ENCODE peak calls at places on chromosomes 2 and 18, in nine cellular contexts. One of them, this sample, is unnamed.

GRCh38 chr2:218878941-218879761 is 1.5 kb upstream of the WNT10A start:
- DNase-seq in psoas muscle: peak; percentile 33
- DNase-seq in SK-N-SH: peak; percentile 78
- DNase-seq in endothelial cell of umbilical vein: no peak
- DNase-seq in right cardiac atrium: no peak
- DNase-seq in HepG2: no peak
- DNase-seq in aorta: peak; percentile 56
- DNase-seq in A549: no peak
- DNase-seq in SJSA1: no peak
- DNase-seq in this sample: no peak

GRCh38 chr2:46337208-46337994 is 40.2 kb downstream of the EPAS1 start:
- DNase-seq in HepG2: no peak
- DNase-seq in right cardiac atrium: peak; percentile 37
- DNase-seq in psoas muscle: no peak
- DNase-seq in A549: no peak
- DNase-seq in SK-N-SH: no peak
- DNase-seq in aorta: no peak
- DNase-seq in endothelial cell of umbilical vein: no peak
- DNase-seq in SJSA1: no peak
- DNase-seq in this sample: no peak

GRCh38 chr2:160194946-160195345 is 5.1 kb downstream of the ITGB6 start:
- DNase-seq in endothelial cell of umbilical vein: no peak
- DNase-seq in SK-N-SH: no peak
- DNase-seq in SJSA1: no peak
- DNase-seq in right cardiac atrium: no peak
- DNase-seq in HepG2: no peak
- DNase-seq in aorta: no peak
- DNase-seq in A549: no peak
- DNase-seq in psoas muscle: no peak
- DNase-seq in this sample: no peak

GRCh38 chr2:39755466-39755865 is 23.6 kb downstream of the THUMPD2 start:
- DNase-seq in endothelial cell of umbilical vein: no peak
- DNase-seq in right cardiac atrium: no peak
- DNase-seq in A549: no peak
- DNase-seq in SJSA1: no peak
- DNase-seq in psoas muscle: no peak
- DNase-seq in aorta: no peak
- DNase-seq in SK-N-SH: no peak
- DNase-seq in HepG2: no peak
- DNase-seq in this sample: no peak

GRCh38 chr2:525611-526010 is 151.6 kb downstream of the TMEM18 start:
- DNase-seq in endothelial cell of umbilical vein: no peak
- DNase-seq in SJSA1: no peak
- DNase-seq in aorta: no peak
- DNase-seq in A549: no peak
- DNase-seq in HepG2: no peak
- DNase-seq in right cardiac atrium: no peak
- DNase-seq in SK-N-SH: no peak
- DNase-seq in psoas muscle: no peak
- DNase-seq in this sample: no peak

GRCh38 chr2:166375205-166375735 is 474 bp downstream of the SCN9A start:
- DNase-seq in SJSA1: no peak
- DNase-seq in right cardiac atrium: no peak
- DNase-seq in A549: no peak
- DNase-seq in HepG2: peak; percentile 43
- DNase-seq in endothelial cell of umbilical vein: peak; percentile 27
- DNase-seq in psoas muscle: no peak
- DNase-seq in SK-N-SH: peak; percentile 42
- DNase-seq in aorta: no peak
- DNase-seq in this sample: peak; percentile 47

GRCh38 chr2:55111230-55111569 is 60.9 kb upstream of the RTN4 start:
- DNase-seq in right cardiac atrium: no peak
- DNase-seq in psoas muscle: no peak
- DNase-seq in HepG2: no peak
- DNase-seq in endothelial cell of umbilical vein: no peak
- DNase-seq in SJSA1: no peak
- DNase-seq in aorta: no peak
- DNase-seq in SK-N-SH: no peak
- DNase-seq in A549: no peak
- DNase-seq in this sample: no peak

GRCh38 chr2:234098675-234099195 is 48.2 kb downstream of the SPP2 start:
- DNase-seq in right cardiac atrium: no peak
- DNase-seq in SJSA1: no peak
- DNase-seq in SK-N-SH: no peak
- DNase-seq in HepG2: no peak
- DNase-seq in endothelial cell of umbilical vein: no peak
- DNase-seq in A549: no peak
- DNase-seq in psoas muscle: no peak
- DNase-seq in aorta: no peak
- DNase-seq in this sample: no peak

GRCh38 chr2:57333221-57333620 is 713.4 kb upstream of the VRK2 start:
- DNase-seq in aorta: no peak
- DNase-seq in endothelial cell of umbilical vein: no peak
- DNase-seq in right cardiac atrium: no peak
- DNase-seq in A549: no peak
- DNase-seq in SJSA1: no peak
- DNase-seq in psoas muscle: no peak
- DNase-seq in SK-N-SH: no peak
- DNase-seq in HepG2: no peak
- DNase-seq in this sample: no peak

GRCh38 chr2:176178271-176178806 is 10.1 kb upstream of the HOXD1 start:
- DNase-seq in psoas muscle: no peak
- DNase-seq in A549: no peak
- DNase-seq in endothelial cell of umbilical vein: no peak
- DNase-seq in right cardiac atrium: no peak
- DNase-seq in SJSA1: no peak
- DNase-seq in SK-N-SH: no peak
- DNase-seq in aorta: no peak
- DNase-seq in HepG2: no peak
- DNase-seq in this sample: no peak

GRCh38 chr2:218710334-218710686 is 325 bp upstream of the TTLL4 start:
- DNase-seq in SK-N-SH: no peak
- DNase-seq in aorta: no peak
- DNase-seq in psoas muscle: no peak
- DNase-seq in SJSA1: no peak
- DNase-seq in right cardiac atrium: no peak
- DNase-seq in HepG2: no peak
- DNase-seq in A549: no peak
- DNase-seq in endothelial cell of umbilical vein: no peak
- DNase-seq in this sample: no peak

GRCh38 chr2:174595904-174596397 is 1.7 kb downstream of the WIPF1 start:
- DNase-seq in HepG2: no peak
- DNase-seq in aorta: no peak
- DNase-seq in endothelial cell of umbilical vein: no peak
- DNase-seq in SJSA1: no peak
- DNase-seq in A549: no peak
- DNase-seq in right cardiac atrium: no peak
- DNase-seq in SK-N-SH: no peak
- DNase-seq in psoas muscle: no peak
- DNase-seq in this sample: no peak

GRCh38 chr2:62461707-62462106 is 44.3 kb downstream of the TMEM17 start:
- DNase-seq in SK-N-SH: no peak
- DNase-seq in endothelial cell of umbilical vein: no peak
- DNase-seq in aorta: no peak
- DNase-seq in HepG2: no peak
- DNase-seq in right cardiac atrium: no peak
- DNase-seq in psoas muscle: peak; percentile 60
- DNase-seq in SJSA1: no peak
- DNase-seq in A549: no peak
- DNase-seq in this sample: peak; percentile 65

DNA sequence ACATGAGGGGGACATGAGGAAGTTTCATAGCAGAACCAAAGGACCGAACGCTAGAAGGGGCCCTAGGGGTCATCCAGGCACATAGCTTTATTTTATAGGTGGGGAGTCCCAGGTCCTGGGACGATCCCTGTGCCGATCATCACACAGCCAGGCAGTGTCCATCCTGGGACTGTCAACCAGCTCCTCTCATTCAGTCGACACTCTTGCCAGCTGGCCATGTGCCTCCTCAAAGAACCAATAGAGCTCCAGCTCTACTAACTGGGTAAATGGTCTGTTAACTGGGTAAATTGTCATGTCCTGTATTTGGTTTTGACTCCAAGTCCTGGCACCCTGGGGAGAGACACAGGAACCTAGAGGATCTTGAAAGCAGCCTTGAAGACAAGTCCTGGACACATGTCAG is 361.3 kb upstream of the SLC14A2 start:
- DNase-seq in SK-N-SH: no peak
- DNase-seq in A549: no peak
- DNase-seq in aorta: no peak
- DNase-seq in right cardiac atrium: peak; percentile 71
- DNase-seq in HepG2: no peak
- DNase-seq in SJSA1: no peak
- DNase-seq in psoas muscle: peak; percentile 68
- DNase-seq in endothelial cell of umbilical vein: no peak
- DNase-seq in this sample: no peak
- H3K4me1 ChIP-seq in SK-N-SH: peaks cover 26% of the 10 kb centered on the region
- H3K4me1 ChIP-seq in A549: no peaks in the 10 kb centered on the region
- H3K4me1 ChIP-seq in aorta: peaks cover 9% of the 10 kb centered on the region
- H3K4me1 ChIP-seq in right cardiac atrium: peaks cover 3% of the 10 kb centered on the region
- H3K4me1 ChIP-seq in HepG2: no peaks in the 10 kb centered on the region
- H3K4me1 ChIP-seq in SJSA1: peaks cover 61% of the 10 kb centered on the region
- H3K4me1 ChIP-seq in psoas muscle: peaks cover 9% of the 10 kb centered on the region
- H3K4me1 ChIP-seq in endothelial cell of umbilical vein: no peaks in the 10 kb centered on the region
- H3K4me1 ChIP-seq in this sample: no peaks in the 10 kb centered on the region

GRCh38 chr2:238286551-238286950 is 1.9 kb downstream of the PER2 start:
- DNase-seq in right cardiac atrium: peak; percentile 79
- DNase-seq in SJSA1: no peak
- DNase-seq in aorta: peak; percentile 88
- DNase-seq in SK-N-SH: no peak
- DNase-seq in HepG2: peak; percentile 48
- DNase-seq in psoas muscle: peak; percentile 88
- DNase-seq in endothelial cell of umbilical vein: no peak
- DNase-seq in A549: no peak
- DNase-seq in this sample: peak; percentile 73
- H3K4me1 ChIP-seq in right cardiac atrium: peaks cover 10% of the 10 kb centered on the region
- H3K4me1 ChIP-seq in SJSA1: peaks cover 51% of the 10 kb centered on the region
- H3K4me1 ChIP-seq in aorta: no peaks in the 10 kb centered on the region
- H3K4me1 ChIP-seq in SK-N-SH: peaks cover 8% of the 10 kb centered on the region
- H3K4me1 ChIP-seq in HepG2: peaks cover 67% of the 10 kb centered on the region
- H3K4me1 ChIP-seq in psoas muscle: peaks cover 44% of the 10 kb centered on the region
- H3K4me1 ChIP-seq in endothelial cell of umbilical vein: peaks cover 14% of the 10 kb centered on the region
- H3K4me1 ChIP-seq in A549: peaks cover 67% of the 10 kb centered on the region
- H3K4me1 ChIP-seq in this sample: peaks cover 48% of the 10 kb centered on the region

GRCh38 chr2:20563833-20564232 is 87.1 kb downstream of the HS1BP3 start:
- DNase-seq in SK-N-SH: no peak
- DNase-seq in endothelial cell of umbilical vein: peak; percentile 38
- DNase-seq in A549: no peak
- DNase-seq in HepG2: no peak
- DNase-seq in right cardiac atrium: no peak
- DNase-seq in aorta: no peak
- DNase-seq in psoas muscle: no peak
- DNase-seq in SJSA1: no peak
- DNase-seq in this sample: peak; percentile 72
- H3K4me1 ChIP-seq in SK-N-SH: peaks cover 30% of the 10 kb centered on the region
- H3K4me1 ChIP-seq in endothelial cell of umbilical vein: peaks cover 32% of the 10 kb centered on the region
- H3K4me1 ChIP-seq in A549: no peaks in the 10 kb centered on the region
- H3K4me1 ChIP-seq in HepG2: peaks cover 75% of the 10 kb centered on the region
- H3K4me1 ChIP-seq in right cardiac atrium: peaks cover 8% of the 10 kb centered on the region
- H3K4me1 ChIP-seq in aorta: no peaks in the 10 kb centered on the region
- H3K4me1 ChIP-seq in psoas muscle: peaks cover 8% of the 10 kb centered on the region
- H3K4me1 ChIP-seq in SJSA1: peaks cover 34% of the 10 kb centered on the region
- H3K4me1 ChIP-seq in this sample: peaks cover 12% of the 10 kb centered on the region

GRCh38 chr2:233082934-233083755 is 23.0 kb downstream of the INPP5D start:
- DNase-seq in psoas muscle: no peak
- DNase-seq in SJSA1: no peak
- DNase-seq in aorta: peak; percentile 55
- DNase-seq in right cardiac atrium: no peak
- DNase-seq in endothelial cell of umbilical vein: peak; percentile 33
- DNase-seq in HepG2: no peak
- DNase-seq in A549: no peak
- DNase-seq in SK-N-SH: no peak
- DNase-seq in this sample: no peak
- H3K4me1 ChIP-seq in psoas muscle: peaks cover 20% of the 10 kb centered on the region
- H3K4me1 ChIP-seq in SJSA1: peaks cover 6% of the 10 kb centered on the region
- H3K4me1 ChIP-seq in aorta: no peaks in the 10 kb centered on the region
- H3K4me1 ChIP-seq in right cardiac atrium: peaks cover 9% of the 10 kb centered on the region
- H3K4me1 ChIP-seq in endothelial cell of umbilical vein: peaks cover 40% of the 10 kb centered on the region
- H3K4me1 ChIP-seq in HepG2: peaks cover 45% of the 10 kb centered on the region
- H3K4me1 ChIP-seq in A549: no peaks in the 10 kb centered on the region
- H3K4me1 ChIP-seq in SK-N-SH: no peaks in the 10 kb centered on the region
- H3K4me1 ChIP-seq in this sample: peaks cover 7% of the 10 kb centered on the region

GRCh38 chr2:27375513-27376099 is 4.9 kb downstream of the ZNF513 start:
- DNase-seq in HepG2: no peak
- DNase-seq in psoas muscle: no peak
- DNase-seq in A549: no peak
- DNase-seq in SK-N-SH: peak; percentile 38
- DNase-seq in aorta: no peak
- DNase-seq in SJSA1: no peak
- DNase-seq in endothelial cell of umbilical vein: no peak
- DNase-seq in right cardiac atrium: no peak
- DNase-seq in this sample: no peak

GRCh38 chr2:27378096-27378808 is 2.3 kb downstream of the ZNF513 start:
- DNase-seq in SJSA1: no peak
- DNase-seq in aorta: no peak
- DNase-seq in psoas muscle: peak; percentile 63
- DNase-seq in endothelial cell of umbilical vein: no peak
- DNase-seq in A549: peak; percentile 22
- DNase-seq in SK-N-SH: peak; percentile 55
- DNase-seq in right cardiac atrium: peak; percentile 67
- DNase-seq in HepG2: peak; percentile 25
- DNase-seq in this sample: peak; percentile 16

GRCh38 chr2:27376866-27377617 is 3.5 kb downstream of the ZNF513 start:
- DNase-seq in SK-N-SH: no peak
- DNase-seq in A549: no peak
- DNase-seq in aorta: no peak
- DNase-seq in HepG2: no peak
- DNase-seq in endothelial cell of umbilical vein: no peak
- DNase-seq in psoas muscle: no peak
- DNase-seq in right cardiac atrium: no peak
- DNase-seq in SJSA1: no peak
- DNase-seq in this sample: no peak

GRCh38 chr2:27377618-27378095 is 2.9 kb downstream of the ZNF513 start:
- DNase-seq in HepG2: no peak
- DNase-seq in aorta: no peak
- DNase-seq in SK-N-SH: no peak
- DNase-seq in psoas muscle: peak; percentile 63
- DNase-seq in SJSA1: no peak
- DNase-seq in A549: no peak
- DNase-seq in endothelial cell of umbilical vein: no peak
- DNase-seq in right cardiac atrium: peak; percentile 60
- DNase-seq in this sample: no peak

DNA sequence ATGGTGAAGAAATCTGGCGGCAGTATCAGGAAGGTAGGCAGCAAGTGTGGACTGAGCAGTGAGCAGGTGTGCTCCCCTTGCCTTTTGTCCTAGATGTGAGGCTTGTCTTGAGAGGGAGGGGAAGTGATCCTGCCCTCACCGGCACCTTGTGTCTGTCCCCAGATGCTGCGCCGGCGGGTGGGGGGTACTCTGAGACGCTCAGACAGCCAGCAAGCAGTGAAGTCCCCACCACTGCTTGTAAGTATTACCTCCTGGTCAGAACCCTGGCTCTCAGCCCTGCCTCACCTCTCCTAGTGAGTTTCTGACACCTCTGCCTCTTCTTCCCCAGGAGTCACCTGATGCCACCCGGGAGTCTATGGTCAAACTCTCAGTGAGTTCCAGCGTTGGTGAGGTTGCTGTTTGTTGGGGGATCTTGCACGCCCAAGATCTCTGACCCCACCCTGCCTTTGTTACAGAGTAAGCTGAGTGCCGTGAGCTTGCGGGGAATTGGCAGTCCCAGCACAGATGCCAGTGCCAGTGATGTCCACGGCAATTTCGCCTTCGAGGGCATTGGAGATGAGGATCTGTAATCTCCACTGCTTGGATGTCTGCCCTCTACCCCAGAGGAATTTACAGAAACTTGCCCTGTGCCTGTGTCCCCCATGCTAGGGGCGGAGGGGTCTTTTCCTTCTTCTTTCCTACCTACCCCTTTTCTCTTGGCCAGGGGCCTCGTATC is 4.2 kb downstream of the ZNF513 start:
- DNase-seq in HepG2: no peak
- DNase-seq in SK-N-SH: no peak
- DNase-seq in psoas muscle: no peak
- DNase-seq in A549: no peak
- DNase-seq in endothelial cell of umbilical vein: no peak
- DNase-seq in aorta: no peak
- DNase-seq in right cardiac atrium: no peak
- DNase-seq in SJSA1: no peak
- DNase-seq in this sample: no peak
- H3K4me1 ChIP-seq in HepG2: peaks cover 46% of the 10 kb centered on the region
- H3K4me1 ChIP-seq in SK-N-SH: peaks cover 25% of the 10 kb centered on the region
- H3K4me1 ChIP-seq in psoas muscle: peaks cover 27% of the 10 kb centered on the region
- H3K4me1 ChIP-seq in A549: peaks cover 37% of the 10 kb centered on the region
- H3K4me1 ChIP-seq in endothelial cell of umbilical vein: peaks cover 22% of the 10 kb centered on the region
- H3K4me1 ChIP-seq in aorta: no peaks in the 10 kb centered on the region
- H3K4me1 ChIP-seq in right cardiac atrium: peaks cover 5% of the 10 kb centered on the region
- H3K4me1 ChIP-seq in SJSA1: peaks cover 34% of the 10 kb centered on the region
- H3K4me1 ChIP-seq in this sample: peaks cover 31% of the 10 kb centered on the region